ENCODE peak calls at places on chromosomes 7 and 10, in four cellular contexts. One of them, this sample, is unnamed.

GRCh38 chr10:17805921-17806577 is 3.1 kb upstream of the MRC1 start:
- DNase-seq in Caco-2: peak; percentile 54
- DNase-seq in colonic mucosa: no peak
- DNase-seq in heart right ventricle: no peak
- DNase-seq in this sample: peak; percentile 28

GRCh38 chr10:25082276-25083204 is 66.1 kb downstream of the THNSL1 start:
- DNase-seq in heart right ventricle: no peak
- DNase-seq in colonic mucosa: no peak
- DNase-seq in Caco-2: no peak
- DNase-seq in this sample: no peak

GRCh38 chr7:39700932-39701331 is 77.6 kb downstream of the RALA start:
- DNase-seq in heart right ventricle: peak; percentile 15
- DNase-seq in Caco-2: no peak
- DNase-seq in colonic mucosa: peak; percentile 40
- DNase-seq in this sample: no peak

GRCh38 chr10:126939706-126940105 is 34.5 kb downstream of the DOCK1 start:
- DNase-seq in heart right ventricle: no peak
- DNase-seq in Caco-2: no peak
- DNase-seq in colonic mucosa: no peak
- DNase-seq in this sample: no peak

GRCh38 chr10:71156436-71156835 is 55.9 kb upstream of the UNC5B start:
- DNase-seq in heart right ventricle: no peak
- DNase-seq in Caco-2: no peak
- DNase-seq in colonic mucosa: no peak
- DNase-seq in this sample: no peak

GRCh38 chr7:98619450-98620321 is 2.6 kb downstream of the NPTX2 start:
- DNase-seq in colonic mucosa: no peak
- DNase-seq in heart right ventricle: no peak
- DNase-seq in Caco-2: no peak
- DNase-seq in this sample: peak; percentile 12

GRCh38 chr10:11877506-11877905 is 54.4 kb downstream of the PROSER2 start:
- DNase-seq in colonic mucosa: no peak
- DNase-seq in heart right ventricle: no peak
- DNase-seq in Caco-2: no peak
- DNase-seq in this sample: no peak

GRCh38 chr7:42292991-42293521 is 56.0 kb upstream of the GLI3 start:
- DNase-seq in heart right ventricle: no peak
- DNase-seq in colonic mucosa: no peak
- DNase-seq in Caco-2: no peak
- DNase-seq in this sample: no peak

GRCh38 chr10:102410427-102411073 is 8.0 kb downstream of the PSD start:
- DNase-seq in Caco-2: no peak
- DNase-seq in colonic mucosa: no peak
- DNase-seq in heart right ventricle: no peak
- DNase-seq in this sample: no peak

GRCh38 chr7:64180989-64181388 is 26.0 kb upstream of the ZNF735 start:
- DNase-seq in heart right ventricle: no peak
- DNase-seq in Caco-2: no peak
- DNase-seq in colonic mucosa: no peak
- DNase-seq in this sample: no peak

GRCh38 chr7:139571190-139571589 is 47.7 kb downstream of the CLEC2L start:
- DNase-seq in heart right ventricle: no peak
- DNase-seq in Caco-2: no peak
- DNase-seq in colonic mucosa: no peak
- DNase-seq in this sample: no peak

GRCh38 chr7:655758-656157 is 70.7 kb upstream of the DNAAF5 start:
- DNase-seq in heart right ventricle: no peak
- DNase-seq in Caco-2: no peak
- DNase-seq in colonic mucosa: no peak
- DNase-seq in this sample: no peak

GRCh38 chr10:132397671-132398565 is 918 bp downstream of the PWWP2B start:
- DNase-seq in colonic mucosa: peak; percentile 67
- DNase-seq in heart right ventricle: peak; percentile 47
- DNase-seq in Caco-2: no peak
- DNase-seq in this sample: peak; percentile 69

GRCh38 chr10:97149065-97149680 is 36.6 kb downstream of the SLIT1 start:
- DNase-seq in heart right ventricle: no peak
- DNase-seq in colonic mucosa: no peak
- DNase-seq in Caco-2: no peak
- DNase-seq in this sample: no peak

GRCh38 chr10:72276013-72276387 is 2.3 kb downstream of the DDIT4 start:
- DNase-seq in heart right ventricle: no peak
- DNase-seq in colonic mucosa: peak; percentile 75
- DNase-seq in Caco-2: no peak
- DNase-seq in this sample: peak; percentile 66

GRCh38 chr10:30247704-30248103 is 101.4 kb downstream of the MTPAP start:
- DNase-seq in heart right ventricle: no peak
- DNase-seq in Caco-2: no peak
- DNase-seq in colonic mucosa: no peak
- DNase-seq in this sample: peak; percentile 53

GRCh38 chr7:75866497-75867389 is 12.1 kb upstream of the RHBDD2 start:
- DNase-seq in Caco-2: peak; percentile 76
- DNase-seq in colonic mucosa: peak; percentile 56
- DNase-seq in heart right ventricle: peak; percentile 30
- DNase-seq in this sample: peak; percentile 66

GRCh38 chr10:71084818-71085126 is 127.6 kb upstream of the UNC5B start:
- DNase-seq in heart right ventricle: no peak
- DNase-seq in Caco-2: peak; percentile 26
- DNase-seq in colonic mucosa: no peak
- DNase-seq in this sample: no peak

GRCh38 chr10:124727389-124727960 is 16.7 kb downstream of the FAM53B start:
- DNase-seq in colonic mucosa: peak; percentile 74
- DNase-seq in heart right ventricle: no peak
- DNase-seq in Caco-2: no peak
- DNase-seq in this sample: peak; percentile 84

GRCh38 chr10:778626-779330 is 89.3 kb upstream of the DIP2C start:
- DNase-seq in colonic mucosa: no peak
- DNase-seq in Caco-2: no peak
- DNase-seq in heart right ventricle: no peak
- DNase-seq in this sample: no peak

GRCh38 chr7:155992974-155993373 is 180.7 kb upstream of the SHH start:
- DNase-seq in Caco-2: peak; percentile 14
- DNase-seq in colonic mucosa: no peak
- DNase-seq in heart right ventricle: no peak
- DNase-seq in this sample: no peak

GRCh38 chr7:29971566-29972314 is 17.9 kb downstream of the SCRN1 start:
- DNase-seq in Caco-2: no peak
- DNase-seq in colonic mucosa: no peak
- DNase-seq in heart right ventricle: no peak
- DNase-seq in this sample: no peak

GRCh38 chr7:134548877-134549276 is at the start of gene AKR1B15:
- DNase-seq in colonic mucosa: no peak
- DNase-seq in Caco-2: no peak
- DNase-seq in heart right ventricle: no peak
- DNase-seq in this sample: no peak

GRCh38 chr10:23362069-23362830 is 17.7 kb upstream of the C10orf67 start:
- DNase-seq in colonic mucosa: no peak
- DNase-seq in heart right ventricle: no peak
- DNase-seq in Caco-2: no peak
- DNase-seq in this sample: peak; percentile 52
- H3K36me3 ChIP-seq in colonic mucosa: no peaks in the 10 kb centered on the region
- H3K36me3 ChIP-seq in heart right ventricle: no peaks in the 10 kb centered on the region
- H3K36me3 ChIP-seq in Caco-2: no peaks in the 10 kb centered on the region
- H3K36me3 ChIP-seq in this sample: no peaks in the 10 kb centered on the region

DNA sequence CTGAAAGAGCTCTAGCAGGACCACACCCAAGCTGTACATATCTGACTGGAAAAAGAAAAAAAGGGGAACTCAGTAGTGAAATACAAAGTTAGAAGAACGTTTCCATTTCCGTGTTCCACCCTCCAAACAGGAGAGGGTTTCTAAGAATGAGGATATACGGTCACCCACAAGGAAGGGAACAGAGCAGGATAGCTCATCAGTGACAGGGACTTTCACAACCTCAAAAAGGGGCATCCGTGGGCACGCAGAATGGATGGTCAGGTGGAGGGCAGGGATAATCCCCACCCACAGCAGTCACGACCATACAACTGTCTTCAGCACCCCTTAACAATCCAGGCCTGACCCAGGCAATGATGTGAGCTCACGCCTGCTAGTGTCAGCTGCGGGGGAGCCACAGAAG is 4.3 kb upstream of the ANKRD61 start:
- DNase-seq in Caco-2: no peak
- DNase-seq in colonic mucosa: peak; percentile 29
- DNase-seq in heart right ventricle: no peak
- DNase-seq in this sample: no peak
- H3K4me3 ChIP-seq in Caco-2: no peak overlapping the region
- H3K4me3 ChIP-seq in colonic mucosa: peak overlapping the region; percentile 24
- H3K4me3 ChIP-seq in heart right ventricle: peak overlapping the region; percentile 38
- H3K4me3 ChIP-seq in this sample: no peak overlapping the region

DNA sequence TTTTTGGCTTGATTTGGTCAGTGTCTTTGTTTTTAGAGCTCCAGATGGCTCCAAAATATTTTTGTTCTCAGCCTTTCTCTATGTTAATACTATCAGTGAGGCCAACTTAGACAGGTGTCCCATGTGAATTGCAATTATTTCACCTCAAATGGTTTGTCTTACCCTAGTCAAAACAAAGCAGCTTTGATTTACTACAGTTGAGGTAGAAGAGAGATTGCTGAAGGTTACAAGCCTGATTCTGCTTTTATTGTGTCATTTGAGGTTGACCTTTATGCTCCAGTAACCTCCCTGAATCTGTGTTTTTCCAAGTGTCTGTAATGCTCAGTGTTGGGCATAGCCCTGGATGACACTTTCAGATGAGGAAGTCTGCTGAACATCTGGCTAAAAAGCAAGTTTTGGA is 882.9 kb downstream of the NRG3 start:
- DNase-seq in Caco-2: no peak
- DNase-seq in colonic mucosa: no peak
- DNase-seq in heart right ventricle: no peak
- DNase-seq in this sample: no peak
- H3K36me3 ChIP-seq in Caco-2: no peaks in the 10 kb centered on the region
- H3K36me3 ChIP-seq in colonic mucosa: no peaks in the 10 kb centered on the region
- H3K36me3 ChIP-seq in heart right ventricle: no peaks in the 10 kb centered on the region
- H3K36me3 ChIP-seq in this sample: no peaks in the 10 kb centered on the region

GRCh38 chr10:119370972-119371703 is 163.8 kb downstream of the GRK5 start:
- DNase-seq in heart right ventricle: peak; percentile 83
- DNase-seq in Caco-2: no peak
- DNase-seq in colonic mucosa: no peak
- DNase-seq in this sample: no peak
- H3K4me3 ChIP-seq in heart right ventricle: peak overlapping the region; percentile 35
- H3K4me3 ChIP-seq in Caco-2: no peak overlapping the region
- H3K4me3 ChIP-seq in colonic mucosa: no peak overlapping the region
- H3K4me3 ChIP-seq in this sample: no peak overlapping the region

GRCh38 chr10:91980319-91980718 is 56.7 kb downstream of the BTAF1 start:
- DNase-seq in heart right ventricle: no peak
- DNase-seq in colonic mucosa: no peak
- DNase-seq in Caco-2: no peak
- DNase-seq in this sample: no peak
- H3K36me3 ChIP-seq in heart right ventricle: peaks cover 61% of the 10 kb centered on the region
- H3K36me3 ChIP-seq in colonic mucosa: peaks cover 3% of the 10 kb centered on the region
- H3K36me3 ChIP-seq in Caco-2: no peaks in the 10 kb centered on the region
- H3K36me3 ChIP-seq in this sample: peaks cover 5% of the 10 kb centered on the region

This sample was measured in small intestine.